ENCODE peak calls at places on chromosomes 1 and 21, in five cellular contexts. One of them, this sample, is unnamed. For H3K36me3 and H3K4me1, the result is how much of the 10 kb centered on the place peaks cover.

GRCh38 chr1:119713538-119714456 is 2.1 kb downstream of the PHGDH start:
- DNase-seq in H1: no peak
- DNase-seq in tibial nerve: no peak
- DNase-seq in keratinocyte: no peak
- DNase-seq in left lung: no peak
- DNase-seq in this sample: no peak

GRCh38 chr1:198337886-198338285 is 181.1 kb downstream of the NEK7 start:
- DNase-seq in H1: no peak
- DNase-seq in tibial nerve: no peak
- DNase-seq in keratinocyte: peak
- DNase-seq in left lung: no peak
- DNase-seq in this sample: no peak

GRCh38 chr1:69475021-69475420 is 92.7 kb upstream of the LRRC7 start:
- DNase-seq in H1: no peak
- DNase-seq in tibial nerve: no peak
- DNase-seq in keratinocyte: no peak
- DNase-seq in left lung: no peak
- DNase-seq in this sample: no peak

GRCh38 chr1:84037758-84038611 is 39.1 kb upstream of the TTLL7 start:
- DNase-seq in H1: no peak
- DNase-seq in tibial nerve: no peak
- DNase-seq in keratinocyte: no peak
- DNase-seq in left lung: no peak
- DNase-seq in this sample: no peak

GRCh38 chr1:79353224-79353623 is 346.7 kb upstream of the ADGRL4 start:
- DNase-seq in H1: peak
- DNase-seq in tibial nerve: peak
- DNase-seq in keratinocyte: no peak
- DNase-seq in left lung: no peak
- DNase-seq in this sample: peak

GRCh38 chr1:182141040-182141439 is 79.5 kb upstream of the ZNF648 start:
- DNase-seq in H1: no peak
- DNase-seq in tibial nerve: no peak
- DNase-seq in keratinocyte: no peak
- DNase-seq in left lung: no peak
- DNase-seq in this sample: no peak

GRCh38 chr1:70438529-70438928 is 27.5 kb downstream of the CTH start:
- DNase-seq in H1: no peak
- DNase-seq in tibial nerve: no peak
- DNase-seq in keratinocyte: no peak
- DNase-seq in left lung: no peak
- DNase-seq in this sample: no peak

GRCh38 chr1:183087001-183087400 is 63.8 kb downstream of the LAMC1 start:
- DNase-seq in H1: no peak
- DNase-seq in tibial nerve: no peak
- DNase-seq in keratinocyte: no peak
- DNase-seq in left lung: no peak
- DNase-seq in this sample: no peak

GRCh38 chr1:62687903-62688686 is at the start of gene DOCK7:
- DNase-seq in H1: peak
- DNase-seq in tibial nerve: peak
- DNase-seq in keratinocyte: no peak
- DNase-seq in left lung: peak
- DNase-seq in this sample: peak

GRCh38 chr21:35236090-35236489 is 187.0 kb upstream of the RUNX1 start:
- DNase-seq in H1: no peak
- DNase-seq in tibial nerve: no peak
- DNase-seq in keratinocyte: no peak
- DNase-seq in left lung: no peak
- DNase-seq in this sample: no peak

GRCh38 chr21:42198949-42199348 is 20.0 kb upstream of the ABCG1 start:
- DNase-seq in H1: no peak
- DNase-seq in tibial nerve: no peak
- DNase-seq in keratinocyte: no peak
- DNase-seq in left lung: no peak
- DNase-seq in this sample: no peak

GRCh38 chr1:89114662-89115061 is 11.3 kb downstream of the GBP2 start:
- DNase-seq in H1: no peak
- DNase-seq in tibial nerve: no peak
- DNase-seq in keratinocyte: no peak
- DNase-seq in left lung: no peak
- DNase-seq in this sample: no peak

GRCh38 chr1:71587961-71588360 is 507.1 kb upstream of the ZRANB2 start:
- DNase-seq in H1: no peak
- DNase-seq in tibial nerve: no peak
- DNase-seq in keratinocyte: no peak
- DNase-seq in left lung: no peak
- DNase-seq in this sample: peak

GRCh38 chr1:214579183-214579582 is 23.8 kb upstream of the CENPF start:
- DNase-seq in H1: no peak
- DNase-seq in tibial nerve: no peak
- DNase-seq in keratinocyte: no peak
- DNase-seq in left lung: no peak
- DNase-seq in this sample: no peak

GRCh38 chr21:23455676-23456075 is 2151.6 kb downstream of the MRPL39 start:
- DNase-seq in H1: no peak
- DNase-seq in tibial nerve: no peak
- DNase-seq in keratinocyte: no peak
- DNase-seq in left lung: no peak
- DNase-seq in this sample: no peak

GRCh38 chr1:78070758-78071157 is 25.0 kb downstream of the GIPC2 start:
- DNase-seq in H1: no peak
- DNase-seq in tibial nerve: no peak
- DNase-seq in keratinocyte: peak
- DNase-seq in left lung: no peak
- DNase-seq in this sample: no peak

GRCh38 chr1:54376085-54377039 is 29.8 kb downstream of the SSBP3 start:
- DNase-seq in H1: no peak
- DNase-seq in tibial nerve: no peak
- DNase-seq in keratinocyte: no peak
- DNase-seq in left lung: no peak
- DNase-seq in this sample: no peak

GRCh38 chr1:245126530-245126929 is 28.3 kb upstream of the KIF26B start:
- DNase-seq in H1: no peak
- DNase-seq in tibial nerve: no peak
- DNase-seq in keratinocyte: no peak
- DNase-seq in left lung: no peak
- DNase-seq in this sample: no peak

GRCh38 chr1:12067900-12068821 is 5.1 kb downstream of the TNFRSF8 start:
- DNase-seq in H1: peak
- DNase-seq in tibial nerve: no peak
- DNase-seq in keratinocyte: no peak
- DNase-seq in left lung: no peak
- DNase-seq in this sample: no peak

GRCh38 chr1:208146650-208147049 is 97.5 kb downstream of the PLXNA2 start:
- DNase-seq in H1: no peak
- DNase-seq in tibial nerve: no peak
- DNase-seq in keratinocyte: no peak
- DNase-seq in left lung: no peak
- DNase-seq in this sample: no peak

GRCh38 chr1:208148380-208148779 is 95.8 kb downstream of the PLXNA2 start:
- DNase-seq in H1: no peak
- DNase-seq in tibial nerve: no peak
- DNase-seq in keratinocyte: no peak
- DNase-seq in left lung: no peak
- DNase-seq in this sample: no peak

GRCh38 chr1:208150810-208151458 is 93.2 kb downstream of the PLXNA2 start:
- DNase-seq in H1: no peak
- DNase-seq in tibial nerve: no peak
- DNase-seq in keratinocyte: no peak
- DNase-seq in left lung: no peak
- DNase-seq in this sample: no peak

GRCh38 chr1:208149213-208149612 is 95.0 kb downstream of the PLXNA2 start:
- DNase-seq in H1: no peak
- DNase-seq in tibial nerve: no peak
- DNase-seq in keratinocyte: no peak
- DNase-seq in left lung: no peak
- DNase-seq in this sample: no peak

DNA sequence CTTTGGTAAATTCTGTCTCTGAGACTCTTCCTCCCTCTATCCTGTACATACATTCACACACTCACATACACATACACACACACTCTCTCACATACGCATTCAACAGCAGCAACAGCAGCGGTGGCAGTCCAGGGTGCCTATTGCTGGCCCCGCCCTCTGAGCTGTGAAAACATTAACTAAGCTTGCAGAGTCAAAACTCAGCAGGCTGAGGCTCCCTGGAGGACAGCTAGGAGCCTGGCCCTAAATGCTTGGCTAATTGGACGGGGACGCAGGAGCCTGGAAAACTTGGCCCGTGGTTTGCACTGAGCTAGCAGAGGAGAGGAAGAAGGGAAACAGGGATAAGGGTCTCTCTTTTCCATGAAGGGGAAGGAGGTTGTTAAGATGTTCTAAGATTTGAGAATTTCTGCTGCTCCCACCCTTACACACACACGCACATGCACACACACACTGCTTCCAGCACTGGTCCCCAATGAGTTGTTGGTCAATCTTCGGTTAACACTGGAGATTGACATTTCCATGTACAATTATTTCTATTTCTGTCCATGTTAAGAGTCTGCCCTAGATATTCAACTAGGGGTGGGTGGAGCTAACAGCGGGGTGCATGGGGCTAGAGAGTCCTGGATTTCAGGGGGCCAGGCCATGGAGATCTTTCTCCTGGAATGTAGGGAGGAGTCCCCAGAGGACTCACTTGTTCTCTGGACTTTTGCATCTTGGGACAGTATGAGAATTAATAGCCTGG is 94.2 kb downstream of the PLXNA2 start:
- DNase-seq in H1: no peak
- DNase-seq in tibial nerve: peak
- DNase-seq in keratinocyte: no peak
- DNase-seq in left lung: no peak
- DNase-seq in this sample: no peak
- H3K36me3 ChIP-seq in H1: under half
- H3K36me3 ChIP-seq in tibial nerve: under half
- H3K36me3 ChIP-seq in keratinocyte: under half
- H3K36me3 ChIP-seq in left lung: under half
- H3K36me3 ChIP-seq in this sample: under half

DNA sequence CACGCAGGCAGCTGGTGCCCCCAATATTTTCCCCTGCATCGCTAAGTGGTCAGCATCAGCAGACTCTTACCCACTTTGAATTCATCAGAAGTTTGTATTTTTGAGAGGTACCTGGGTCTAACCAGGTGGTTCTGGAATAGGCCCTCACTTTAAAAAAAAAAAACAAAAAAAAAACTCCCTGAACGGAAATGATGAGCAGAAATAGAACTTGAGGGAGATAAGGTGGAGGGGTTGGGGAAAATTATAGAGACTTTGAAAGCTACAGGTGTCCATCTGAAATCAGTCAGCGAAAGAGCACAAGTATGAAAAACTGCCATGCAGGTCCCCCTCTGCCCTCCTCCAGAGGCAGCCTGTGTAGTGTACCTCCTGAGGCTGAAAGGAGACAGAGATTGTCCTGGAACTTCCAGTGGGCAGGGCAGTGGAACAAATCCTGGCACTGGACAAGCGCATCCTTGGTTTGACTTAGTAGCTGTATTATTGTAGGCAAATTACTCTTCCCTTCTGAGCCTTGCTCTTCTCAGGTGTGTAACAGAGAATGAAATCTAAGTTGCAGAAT is 1.2 kb downstream of the SLAMF7 start:
- DNase-seq in H1: no peak
- DNase-seq in tibial nerve: no peak
- DNase-seq in keratinocyte: no peak
- DNase-seq in left lung: no peak
- DNase-seq in this sample: no peak
- H3K4me1 ChIP-seq in H1: under half
- H3K4me1 ChIP-seq in tibial nerve: under half
- H3K4me1 ChIP-seq in keratinocyte: under half
- H3K4me1 ChIP-seq in left lung: half or more
- H3K4me1 ChIP-seq in this sample: under half

GRCh38 chr1:21260405-21261129 is 29.7 kb downstream of the ECE1 start:
- DNase-seq in H1: no peak
- DNase-seq in tibial nerve: no peak
- DNase-seq in keratinocyte: no peak
- DNase-seq in left lung: no peak
- DNase-seq in this sample: no peak
- H3K36me3 ChIP-seq in H1: under half
- H3K36me3 ChIP-seq in tibial nerve: half or more
- H3K36me3 ChIP-seq in keratinocyte: under half
- H3K36me3 ChIP-seq in left lung: half or more
- H3K36me3 ChIP-seq in this sample: under half

DNA sequence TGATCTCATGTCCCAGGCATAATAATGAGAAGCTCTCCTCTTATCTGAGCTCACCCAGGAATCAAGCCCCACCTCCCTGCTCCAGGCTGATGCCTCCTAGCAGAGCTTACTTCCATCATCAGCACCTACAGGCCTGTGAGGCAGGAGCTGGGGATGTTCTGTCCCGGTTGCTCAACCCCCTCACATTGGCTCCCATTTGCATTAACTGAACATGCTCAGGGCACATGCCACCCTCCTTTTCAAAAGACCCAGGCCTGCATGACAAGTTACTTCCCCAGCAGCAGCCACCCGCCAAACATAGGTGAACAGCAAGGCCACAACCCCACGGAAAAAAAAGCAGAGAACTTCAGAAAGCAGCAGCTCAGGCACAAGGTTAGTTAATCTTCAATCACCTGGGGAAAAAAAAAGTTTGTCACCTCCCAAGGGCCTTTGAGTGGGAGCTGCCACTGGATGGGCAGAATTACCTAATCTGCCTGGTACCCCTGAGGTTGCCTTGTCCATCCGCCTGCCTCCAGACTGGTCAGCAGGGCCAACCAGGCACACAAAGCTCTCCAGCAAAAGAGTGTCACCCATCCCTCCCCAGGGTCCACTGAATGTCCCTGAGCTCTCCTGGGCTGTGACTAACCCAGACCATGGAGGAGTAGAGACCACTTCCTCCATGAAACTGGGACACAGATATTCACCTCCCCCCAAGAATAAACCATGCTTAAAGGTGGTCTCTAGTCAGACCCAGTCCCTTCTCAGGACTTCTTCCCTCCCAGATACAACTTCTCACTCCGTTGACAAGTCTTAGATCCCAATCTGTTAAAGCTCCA is 4.4 kb downstream of the KCNN3 start:
- DNase-seq in H1: no peak
- DNase-seq in tibial nerve: no peak
- DNase-seq in keratinocyte: no peak
- DNase-seq in left lung: no peak
- DNase-seq in this sample: no peak
- H3K4me1 ChIP-seq in H1: half or more
- H3K4me1 ChIP-seq in tibial nerve: under half
- H3K4me1 ChIP-seq in keratinocyte: under half
- H3K4me1 ChIP-seq in left lung: under half
- H3K4me1 ChIP-seq in this sample: under half

GRCh38 chr1:161864577-161864976 is 98.5 kb downstream of the ATF6 start:
- DNase-seq in H1: no peak
- DNase-seq in tibial nerve: peak
- DNase-seq in keratinocyte: no peak
- DNase-seq in left lung: no peak
- DNase-seq in this sample: no peak
- H3K36me3 ChIP-seq in H1: under half
- H3K36me3 ChIP-seq in tibial nerve: under half
- H3K36me3 ChIP-seq in keratinocyte: under half
- H3K36me3 ChIP-seq in left lung: half or more
- H3K36me3 ChIP-seq in this sample: under half